ENCODE peak calls at places on chromosome 7, in eight cellular contexts. R, U, J, K, P, L, G and D are unnamed samples.

GRCh38 chr7:149635561-149636329 is 137.6 kb downstream of the ZNF467 start:
- DNase-seq in L (no peak), P (no peak), K (no peak), J (no peak), U (no peak), R (no peak), G (no peak), D (no peak)

GRCh38 chr7:17139081-17139480 is 159.4 kb upstream of the AHR start:
- DNase-seq in R (no peak), U (no peak), L (no peak), K (no peak), G (no peak), J (no peak), P (no peak), D (no peak)

GRCh38 chr7:137772748-137773147 is 74.0 kb downstream of the DGKI start:
- DNase-seq in G (no peak), L (peak; percentile 92), K (no peak), J (no peak), R (no peak), P (no peak), U (no peak), D (no peak)

GRCh38 chr7:29853072-29853471 is 46.8 kb downstream of the WIPF3 start:
- DNase-seq in U (no peak), L (no peak), G (no peak), P (no peak), K (no peak), R (no peak), J (no peak), D (no peak)

GRCh38 chr7:20785211-20786048 is 1.3 kb downstream of the SP8 start:
- DNase-seq in R (no peak), U (no peak), G (no peak), K (no peak), P (no peak), L (peak; percentile 47), J (no peak), D (peak; percentile 71)

GRCh38 chr7:53326634-53327033 is 291.2 kb downstream of the POM121L12 start:
- DNase-seq in K (no peak), J (no peak), P (no peak), R (no peak), G (no peak), L (no peak), U (no peak), D (no peak)

GRCh38 chr7:110522061-110522750 is 568.7 kb upstream of the LRRN3 start:
- DNase-seq in P (no peak), K (no peak), R (no peak), L (no peak), J (no peak), G (no peak), U (no peak), D (no peak)

GRCh38 chr7:130903358-130903974 is 169.5 kb upstream of the KLF14 start:
- DNase-seq in P (no peak), U (no peak), J (no peak), L (peak; percentile 96), G (no peak), K (peak; percentile 50), R (no peak), D (no peak)

GRCh38 chr7:144812379-144813283 is 23.2 kb downstream of the TPK1 start:
- DNase-seq in G (no peak), U (no peak), P (no peak), J (no peak), R (no peak), L (no peak), K (no peak), D (no peak)

GRCh38 chr7:136528329-136528728 is 340.1 kb upstream of the CHRM2 start:
- DNase-seq in J (no peak), R (no peak), L (peak; percentile 85), K (no peak), P (no peak), U (no peak), G (no peak), D (no peak)

GRCh38 chr7:122884186-122884585 is 2.1 kb downstream of the CADPS2 start:
- DNase-seq in K (no peak), R (no peak), L (no peak), P (no peak), U (no peak), G (no peak), J (no peak), D (no peak)

GRCh38 chr7:157493017-157493416 is 156.2 kb downstream of the DNAJB6 start:
- DNase-seq in G (no peak), J (peak; percentile 32), L (no peak), P (no peak), K (no peak), U (no peak), R (no peak), D (no peak)

GRCh38 chr7:77479536-77480088 is 57.5 kb upstream of the PTPN12 start:
- DNase-seq in P (no peak), J (no peak), K (no peak), L (peak; percentile 23), R (no peak), U (no peak), G (no peak), D (no peak)

GRCh38 chr7:129255800-129256199 is 31.0 kb downstream of the AHCYL2 start:
- DNase-seq in U (no peak), L (no peak), G (no peak), R (no peak), P (no peak), J (no peak), K (no peak), D (no peak)

GRCh38 chr7:34612671-34613070 is 45.3 kb upstream of the NPSR1 start:
- DNase-seq in J (no peak), R (no peak), K (no peak), P (no peak), L (peak; percentile 10), U (no peak), G (no peak), D (no peak)

GRCh38 chr7:94975316-94975715 is 67.9 kb downstream of the PPP1R9A start:
- DNase-seq in G (no peak), U (no peak), L (peak; percentile 30), R (no peak), J (no peak), P (no peak), K (no peak), D (no peak)

GRCh38 chr7:108290344-108291134 is 160.4 kb upstream of the LAMB4 start:
- DNase-seq in J (no peak), K (no peak), G (no peak), P (no peak), U (no peak), L (no peak), R (no peak), D (no peak)

GRCh38 chr7:13115157-13115772 is 427.8 kb downstream of the ARL4A start:
- DNase-seq in G (no peak), P (no peak), U (no peak), R (no peak), L (no peak), K (no peak), J (no peak), D (no peak)

GRCh38 chr7:155296788-155297516 is 726 bp upstream of the INSIG1 start:
- DNase-seq in K (peak; percentile 83), P (peak; percentile 56), R (peak; percentile 76), L (peak; percentile 93), J (peak; percentile 84), G (no peak), U (peak; percentile 43), D (peak; percentile 77)
- H3K4me1 ChIP-seq in K (peaks cover 31% of the 10 kb centered on the region), P (peaks cover 33% of the 10 kb centered on the region), R (peaks cover 3% of the 10 kb centered on the region), L (peaks cover 26% of the 10 kb centered on the region), J (peaks cover 50% of the 10 kb centered on the region), G (peaks cover 18% of the 10 kb centered on the region), U (peaks cover 46% of the 10 kb centered on the region), D (no peaks in the 10 kb centered on the region)

GRCh38 chr7:24608504-24608903 is 35.3 kb downstream of the PALS2 start:
- DNase-seq in G (no peak), P (no peak), K (no peak), J (no peak), U (no peak), R (no peak), L (no peak), D (no peak)

GRCh38 chr7:24609059-24609458 is 35.8 kb downstream of the PALS2 start:
- DNase-seq in R (no peak), J (no peak), P (no peak), U (no peak), K (no peak), L (no peak), G (no peak), D (no peak)

GRCh38 chr7:24609570-24609969 is 36.3 kb downstream of the PALS2 start:
- DNase-seq in P (no peak), J (no peak), K (no peak), U (no peak), G (no peak), R (no peak), L (no peak), D (no peak)

GRCh38 chr7:24611130-24611529 is 37.9 kb downstream of the PALS2 start:
- DNase-seq in R (no peak), P (no peak), J (no peak), U (no peak), K (no peak), L (no peak), G (no peak), D (no peak)
- H3K4me3 ChIP-seq in R (no peak overlapping the region), P (no peak overlapping the region), J (no peak overlapping the region), U (no peak overlapping the region), K (no peak overlapping the region), L (no peak overlapping the region), G (no peak overlapping the region), D (no peak overlapping the region)

DNA sequence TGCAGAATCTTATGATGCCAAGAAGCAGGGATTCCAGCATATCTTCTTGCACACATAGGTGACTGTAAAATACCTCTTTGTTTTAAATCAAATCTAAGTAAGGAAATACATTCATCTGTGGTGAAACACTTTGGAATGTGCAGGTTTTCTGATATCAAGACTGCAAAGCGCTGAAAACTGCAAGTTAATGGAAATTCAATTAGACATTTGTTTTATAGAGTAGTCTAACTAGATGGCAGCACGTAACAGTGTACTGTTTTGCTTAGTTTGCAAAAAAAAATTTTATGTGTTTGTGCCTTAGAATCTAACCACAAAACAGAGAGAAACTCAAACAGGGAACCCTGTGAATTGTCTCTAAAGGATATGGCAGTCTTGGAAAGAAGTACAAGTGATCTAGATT is 259.2 kb downstream of the HDAC9 start:
- DNase-seq in K (no peak), J (no peak), P (no peak), R (no peak), G (no peak), L (peak; percentile 57), U (no peak), D (no peak)
- H3K4me1 ChIP-seq in K (no peaks in the 10 kb centered on the region), J (no peaks in the 10 kb centered on the region), P (no peaks in the 10 kb centered on the region), R (no peaks in the 10 kb centered on the region), G (no peaks in the 10 kb centered on the region), L (peaks cover 22% of the 10 kb centered on the region), U (no peaks in the 10 kb centered on the region), D (peaks cover 2% of the 10 kb centered on the region)

GRCh38 chr7:139681463-139681755 is 96.4 kb downstream of the HIPK2 start:
- DNase-seq in G (no peak), J (no peak), R (no peak), L (no peak), K (no peak), U (no peak), P (no peak), D (no peak)

GRCh38 chr7:139683137-139683871 is 94.5 kb downstream of the HIPK2 start:
- DNase-seq in K (no peak), U (no peak), J (no peak), P (peak; percentile 35), L (peak; percentile 58), G (no peak), R (no peak), D (no peak)

GRCh38 chr7:139680676-139681462 is 96.9 kb downstream of the HIPK2 start:
- DNase-seq in P (no peak), L (peak; percentile 100), K (peak; percentile 42), R (no peak), U (peak; percentile 68), G (peak; percentile 86), J (peak; percentile 78), D (peak; percentile 87)

GRCh38 chr7:139682136-139683013 is 95.4 kb downstream of the HIPK2 start:
- DNase-seq in G (no peak), U (no peak), P (no peak), R (no peak), K (no peak), L (peak; percentile 94), J (no peak), D (no peak)

GRCh38 chr7:139681812-139682135 is 96.0 kb downstream of the HIPK2 start:
- DNase-seq in L (no peak), J (no peak), U (no peak), K (no peak), R (no peak), P (no peak), G (no peak), D (no peak)
- H3K4me3 ChIP-seq in L (no peak overlapping the region), J (no peak overlapping the region), U (no peak overlapping the region), K (no peak overlapping the region), R (no peak overlapping the region), P (no peak overlapping the region), G (no peak overlapping the region), D (no peak overlapping the region)